ENCODE peak calls at places on chromosomes 16 and 17, in five cellular contexts. J is heart left ventricle, B is Caco-2, E is cardiac muscle cell, O is NCI-H1092. Z is an unnamed sample.

GRCh38 chr16:325375-326155 is 27.0 kb downstream of the AXIN1 start:
- DNase-seq in J (no peak), B (no peak), E (no peak), O (no peak), Z (no peak)

GRCh38 chr17:83204230-83204725 is 124.9 kb downstream of the METRNL start:
- DNase-seq in J (no peak), B (no peak), E (no peak), O (no peak), Z (no peak)

GRCh38 chr16:80974649-80975376 is 31.9 kb downstream of the CMC2 start:
- DNase-seq in J (no peak), B (no peak), E (peak; percentile 55), O (no peak), Z (no peak)

GRCh38 chr17:5630434-5630833 is 46.1 kb upstream of the NLRP1 start:
- DNase-seq in J (no peak), B (no peak), E (no peak), O (no peak), Z (no peak)

GRCh38 chr16:22938647-22939046 is 124.7 kb downstream of the HS3ST2 start:
- DNase-seq in J (no peak), B (no peak), E (no peak), O (no peak), Z (no peak)

GRCh38 chr16:85936761-85937343 is 37.9 kb downstream of the IRF8 start:
- DNase-seq in J (no peak), B (no peak), E (peak; percentile 41), O (no peak), Z (no peak)

GRCh38 chr17:39699818-39700147 is at the start of gene ERBB2:
- DNase-seq in J (peak; percentile 78), B (peak; percentile 87), E (peak; percentile 87), O (no peak), Z (peak; percentile 88)

GRCh38 chr17:77865716-77866115 is 92.8 kb upstream of the TNRC6C start:
- DNase-seq in J (no peak), B (no peak), E (no peak), O (no peak), Z (no peak)

GRCh38 chr17:27807567-27808470 is 7.5 kb upstream of the NOS2 start:
- DNase-seq in J (no peak), B (peak; percentile 80), E (peak; percentile 22), O (peak; percentile 9), Z (no peak)

GRCh38 chr16:17412221-17412620 is 58.5 kb downstream of the XYLT1 start:
- DNase-seq in J (no peak), B (no peak), E (no peak), O (no peak), Z (no peak)

GRCh38 chr17:66614469-66614868 is 220.4 kb upstream of the CACNG5 start:
- DNase-seq in J (no peak), B (no peak), E (no peak), O (no peak), Z (no peak)

GRCh38 chr17:76378548-76379274 is 5.7 kb upstream of the SPHK1 start:
- DNase-seq in J (no peak), B (no peak), E (no peak), O (no peak), Z (no peak)

GRCh38 chr16:19085679-19086200 is 18.3 kb downstream of the COQ7 start:
- DNase-seq in J (no peak), B (no peak), E (peak; percentile 12), O (no peak), Z (no peak)

GRCh38 chr17:39198186-39198566 is 707 bp upstream of the CACNB1 start:
- DNase-seq in J (no peak), B (no peak), E (no peak), O (no peak), Z (no peak)

GRCh38 chr16:2467301-2468141 is 3.6 kb upstream of the NTN3 start:
- DNase-seq in J (peak; percentile 85), B (peak; percentile 75), E (peak; percentile 68), O (peak; percentile 86), Z (peak; percentile 84)

GRCh38 chr17:82489117-82489516 is 30.4 kb upstream of the FOXK2 start:
- DNase-seq in J (peak; percentile 90), B (no peak), E (no peak), O (no peak), Z (peak; percentile 93)

GRCh38 chr17:82752371-82753200 is 721 bp downstream of the TBCD start:
- DNase-seq in J (peak; percentile 43), B (no peak), E (peak; percentile 52), O (no peak), Z (no peak)

GRCh38 chr17:79984045-79984840 is 51.4 kb downstream of the TBC1D16 start:
- DNase-seq in J (no peak), B (no peak), E (no peak), O (no peak), Z (no peak)

GRCh38 chr16:52252680-52253079 is 294.3 kb downstream of the TOX3 start:
- DNase-seq in J (no peak), B (no peak), E (no peak), O (no peak), Z (no peak)

GRCh38 chr16:21083729-21084268 is 66.8 kb downstream of the DNAH3 start:
- DNase-seq in J (peak; percentile 62), B (peak; percentile 50), E (peak; percentile 80), O (peak; percentile 33), Z (peak; percentile 69)

GRCh38 chr16:35195173-35195863 is 1735.9 kb downstream of the TP53TG3F start:
- DNase-seq in J (no peak), B (no peak), E (no peak), O (no peak), Z (no peak)

GRCh38 chr17:80720624-80721577 is 176.3 kb downstream of the RPTOR start:
- DNase-seq in J (no peak), B (no peak), E (no peak), O (no peak), Z (no peak)

GRCh38 chr16:22235839-22236745 is 30.0 kb downstream of the EEF2K start:
- DNase-seq in J (no peak), B (no peak), E (no peak), O (no peak), Z (no peak)

GRCh38 chr16:20906225-20906870 is 5.8 kb downstream of the LYRM1 start:
- DNase-seq in J (no peak), B (no peak), E (no peak), O (no peak), Z (no peak)

GRCh38 chr17:57453841-57454240 is 197.5 kb downstream of the MSI2 start:
- DNase-seq in J (no peak), B (no peak), E (no peak), O (no peak), Z (no peak)

GRCh38 chr16:19008245-19008644 is 24.5 kb downstream of the TMC7 start:
- DNase-seq in J (no peak), B (no peak), E (no peak), O (no peak), Z (no peak)

GRCh38 chr16:59886021-59886420 is 1151.9 kb upstream of the GOT2 start:
- DNase-seq in J (peak; percentile 49), B (no peak), E (no peak), O (no peak), Z (no peak)

GRCh38 chr16:27315333-27316037 is 1.7 kb downstream of the IL4R start:
- DNase-seq in J (peak; percentile 82), B (peak; percentile 50), E (peak; percentile 38), O (no peak), Z (peak; percentile 82)

GRCh38 chr17:29042679-29043538 is at the start of gene PIPOX:
- DNase-seq in J (no peak), B (no peak), E (peak; percentile 85), O (peak; percentile 85), Z (peak; percentile 65)

GRCh38 chr16:11949527-11949926 is 7.7 kb upstream of the NPIPB2 start:
- DNase-seq in J (no peak), B (peak; percentile 56), E (peak; percentile 77), O (peak; percentile 34), Z (no peak)

GRCh38 chr17:49545007-49545660 is 30.5 kb upstream of the NXPH3 start:
- DNase-seq in J (no peak), B (peak; percentile 43), E (no peak), O (no peak), Z (no peak)